ENCODE peak calls at places on chromosomes 16 and 17, in five cellular contexts. D, A, G, J and N are unnamed samples.

GRCh38 chr16:88062341-88062861 is 111.2 kb downstream of the BANP start:
- DNase-seq in D (peak), A (peak), G (no peak), J (peak), N (peak)

GRCh38 chr16:4052801-4053662 is 63.2 kb downstream of the ADCY9 start:
- DNase-seq in D (peak), A (no peak), G (no peak), J (peak), N (peak)

GRCh38 chr16:53829186-53829747 is 125.3 kb downstream of the FTO start:
- DNase-seq in D (peak), A (no peak), G (no peak), J (peak), N (no peak)

GRCh38 chr16:53925011-53925410 is 221.1 kb downstream of the FTO start:
- DNase-seq in D (no peak), A (no peak), G (peak), J (peak), N (no peak)

GRCh38 chr17:41013606-41014005 is 4.7 kb upstream of the KRTAP3-1 start:
- DNase-seq in D (peak), A (no peak), G (peak), J (no peak), N (no peak)

GRCh38 chr17:80855968-80856862 is 135.4 kb upstream of the CHMP6 start:
- DNase-seq in D (peak), A (no peak), G (peak), J (peak), N (peak)

GRCh38 chr17:19440421-19440820 is 29.4 kb downstream of the RNF112 start:
- DNase-seq in D (no peak), A (no peak), G (no peak), J (no peak), N (no peak)

GRCh38 chr17:78325076-78325712 is 34.7 kb downstream of the SOCS3 start:
- DNase-seq in D (peak), A (no peak), G (peak), J (peak), N (peak)

GRCh38 chr16:83615553-83615952 is 192.2 kb upstream of the HSBP1 start:
- DNase-seq in D (peak), A (no peak), G (no peak), J (no peak), N (peak)

GRCh38 chr17:65558683-65559311 is 2.7 kb downstream of the AXIN2 start:
- DNase-seq in D (no peak), A (no peak), G (peak), J (no peak), N (no peak)

GRCh38 chr16:3656491-3657468 is 2.3 kb downstream of the DNASE1 start:
- DNase-seq in D (no peak), A (no peak), G (no peak), J (peak), N (no peak)

GRCh38 chr17:10215286-10215685 is 16.9 kb upstream of the GAS7 start:
- DNase-seq in D (no peak), A (no peak), G (no peak), J (no peak), N (no peak)

GRCh38 chr16:53417011-53417410 is 17.3 kb upstream of the RBL2 start:
- DNase-seq in D (peak), A (no peak), G (peak), J (peak), N (peak)

GRCh38 chr16:84597518-84598390 is 20.1 kb downstream of the COTL1 start:
- DNase-seq in D (no peak), A (no peak), G (no peak), J (no peak), N (no peak)

GRCh38 chr16:13390093-13390985 is 488.9 kb downstream of the SHISA9 start:
- DNase-seq in D (no peak), A (no peak), G (peak), J (no peak), N (no peak)

GRCh38 chr17:46772879-46773620 is 45.4 kb downstream of the WNT3 start:
- DNase-seq in D (no peak), A (no peak), G (peak), J (no peak), N (peak)

GRCh38 chr17:50539762-50540440 is 7.1 kb upstream of the SPATA20 start:
- DNase-seq in D (no peak), A (no peak), G (no peak), J (peak), N (no peak)
- H3K4me3 ChIP-seq in D (no peak), A (no peak), G (no peak), J (no peak), N (no peak)

GRCh38 chr17:64341181-64341580 is 49.5 kb downstream of the PECAM1 start:
- DNase-seq in D (no peak), A (no peak), G (no peak), J (no peak), N (no peak)
- H2BK120ac ChIP-seq in D (no peak), A (no peak), G (no peak), J (no peak), N (no peak)

DNA sequence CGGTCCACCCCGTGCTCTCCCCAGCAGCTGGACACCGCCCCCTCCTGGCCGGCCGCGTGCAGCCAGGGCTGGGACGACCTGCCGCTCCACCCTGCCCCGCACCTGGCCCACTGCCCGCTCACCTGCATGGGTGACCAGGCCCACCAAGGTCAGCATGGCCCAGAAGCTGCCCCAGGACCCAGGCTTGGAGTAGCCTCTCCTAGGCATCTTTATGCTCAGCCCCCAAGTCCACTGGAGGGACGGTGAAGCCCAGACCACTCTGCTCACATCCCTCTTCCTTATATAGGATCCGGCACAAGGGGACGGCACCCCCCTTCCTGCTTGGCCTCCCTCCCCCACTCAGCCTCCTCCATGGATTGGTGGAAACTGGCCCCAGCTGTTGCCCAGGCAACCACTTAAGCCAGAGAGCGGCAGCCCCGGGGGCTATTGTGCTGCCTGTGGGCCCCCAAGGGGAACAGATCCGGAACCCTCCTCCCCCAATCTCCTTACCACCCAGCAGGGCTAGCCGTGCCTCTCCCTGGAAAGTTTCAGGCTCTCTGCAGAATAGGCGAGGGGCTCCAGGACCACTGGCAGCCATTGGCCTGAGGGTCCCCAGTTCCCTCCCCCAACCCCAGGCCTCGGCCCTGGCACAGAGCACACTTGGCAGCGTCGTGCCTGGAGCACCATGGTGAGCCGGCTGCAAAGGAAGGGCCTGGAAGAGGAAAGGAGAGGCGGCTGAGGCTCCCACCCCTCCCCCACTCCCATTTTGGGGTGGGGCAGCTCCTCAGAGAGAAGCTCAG is at the start of gene BTBD17:
- DNase-seq in D (no peak), A (peak), G (peak), J (peak), N (no peak)
- H3K18ac ChIP-seq in D (no peak), A (peak), G (no peak), J (no peak), N (no peak)

GRCh38 chr17:82320140-82320840 is 2.9 kb upstream of the CD7 start:
- DNase-seq in D (no peak), A (no peak), G (no peak), J (peak), N (no peak)

GRCh38 chr17:82322526-82323453 is 5.4 kb upstream of the CD7 start:
- DNase-seq in D (no peak), A (no peak), G (no peak), J (no peak), N (no peak)

GRCh38 chr17:82319619-82320062 is 2.2 kb upstream of the CD7 start:
- DNase-seq in D (no peak), A (no peak), G (no peak), J (no peak), N (no peak)

GRCh38 chr17:82321947-82322466 is 4.6 kb upstream of the CD7 start:
- DNase-seq in D (no peak), A (no peak), G (no peak), J (no peak), N (no peak)

DNA sequence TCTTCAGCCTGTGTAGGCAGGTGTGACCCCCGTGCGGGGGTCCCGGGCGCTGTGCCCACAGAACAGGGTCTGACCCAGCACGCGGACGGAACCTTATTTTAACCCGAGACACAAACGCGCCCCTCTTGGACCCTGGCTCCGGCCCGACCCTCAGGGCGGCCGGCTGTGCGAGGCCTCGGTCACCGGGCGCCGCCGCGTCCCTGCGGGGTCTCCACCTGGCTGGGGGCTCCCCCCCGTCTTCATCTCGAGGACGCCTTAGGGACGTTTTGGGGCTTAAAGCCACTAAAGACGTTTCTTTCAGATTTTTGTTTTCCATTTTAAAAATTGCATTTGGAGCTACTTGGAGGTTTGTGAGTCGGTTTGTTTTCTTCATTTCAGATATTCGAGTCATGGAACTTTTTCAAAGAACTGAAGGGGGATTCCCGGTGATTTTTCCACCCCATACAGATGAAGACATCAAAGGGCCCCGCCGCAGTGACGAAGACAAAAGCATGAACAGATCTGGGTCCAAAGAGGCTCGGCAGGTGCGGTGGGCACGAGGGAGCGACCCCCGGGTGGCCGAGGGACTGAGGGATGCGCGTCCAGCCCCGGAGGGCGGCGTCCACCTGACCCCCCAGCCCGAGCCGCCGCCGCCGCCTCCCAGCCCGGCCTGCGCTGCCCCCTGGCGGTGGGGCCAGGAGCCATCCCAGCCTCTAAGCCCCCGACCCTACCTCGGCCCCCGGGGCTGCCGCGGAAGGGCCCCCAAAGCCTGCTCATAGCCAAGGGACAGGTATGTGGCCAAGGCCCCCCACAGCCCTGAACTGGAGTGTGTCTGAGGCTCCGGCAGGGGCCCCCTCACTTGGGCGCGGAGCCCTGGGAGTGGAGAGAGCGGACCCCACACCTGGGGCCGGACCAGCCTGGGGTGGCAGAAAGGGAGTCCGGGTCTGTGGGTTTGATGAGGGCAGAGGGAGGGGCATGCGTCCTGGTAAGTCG is 3.8 kb upstream of the CD7 start:
- DNase-seq in D (no peak), A (no peak), G (peak), J (peak), N (peak)
- H3K4me3 ChIP-seq in D (no peak), A (no peak), G (no peak), J (no peak), N (no peak)

GRCh38 chr16:66881014-66881417 is 701 bp downstream of the PDP2 start:
- DNase-seq in D (no peak), A (peak), G (no peak), J (peak), N (peak)
- H2BK120ac ChIP-seq in D (no peak), A (no peak), G (no peak), J (peak), N (no peak)

DNA sequence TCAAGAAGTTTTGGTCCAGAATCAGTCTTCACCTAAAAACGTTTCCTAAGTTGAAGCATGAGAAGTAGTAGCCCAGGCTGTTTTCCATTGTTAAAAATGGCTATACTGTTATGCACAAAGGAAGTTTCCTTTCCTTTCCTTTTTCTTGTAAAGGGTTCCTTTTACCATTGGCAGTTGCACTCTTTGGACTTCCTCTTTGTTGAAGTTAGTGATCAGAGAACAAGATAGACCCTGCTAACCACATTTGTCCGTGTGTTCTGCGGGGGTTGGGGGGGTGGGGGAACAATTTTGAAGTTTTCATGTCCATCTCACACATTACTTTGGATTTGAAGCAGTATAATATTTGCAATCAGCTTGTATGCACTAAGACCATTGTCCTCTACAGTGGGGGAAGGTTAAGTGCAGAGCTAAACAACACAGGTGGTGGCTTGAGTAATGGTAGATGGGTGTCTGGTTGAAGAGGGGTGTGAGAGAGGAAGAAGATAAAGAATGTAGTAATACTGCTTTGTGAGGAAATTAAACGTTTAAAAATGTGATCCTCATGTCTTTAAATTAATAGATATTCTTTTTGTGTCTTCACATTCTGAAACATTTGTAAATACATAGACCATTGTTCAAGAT is 1.4 kb downstream of the LPCAT2 start:
- DNase-seq in D (no peak), A (no peak), G (no peak), J (no peak), N (no peak)
- H3K18ac ChIP-seq in D (no peak), A (no peak), G (no peak), J (no peak), N (no peak)

GRCh38 chr17:69637399-69638165 is 223.1 kb downstream of the MAP2K6 start:
- DNase-seq in D (peak), A (no peak), G (no peak), J (peak), N (peak)
- H3K4me3 ChIP-seq in D (no peak), A (no peak), G (no peak), J (no peak), N (peak)